ENCODE peak calls at places on chromosomes 1 and 21, in four cellular contexts. One of them, this sample, is unnamed.

GRCh38 chr21:15293251-15293650 is 228.5 kb upstream of the NRIP1 start:
- DNase-seq in cardiac muscle cell: peak
- DNase-seq in epithelial cell of esophagus: peak
- DNase-seq in progenitor cell of endocrine pancreas: no peak
- DNase-seq in this sample: no peak

GRCh38 chr1:20357796-20358195 is 67.1 kb downstream of the VWA5B1 start:
- DNase-seq in cardiac muscle cell: no peak
- DNase-seq in epithelial cell of esophagus: no peak
- DNase-seq in progenitor cell of endocrine pancreas: no peak
- DNase-seq in this sample: no peak

GRCh38 chr1:10759413-10760200 is 36.8 kb downstream of the CASZ1 start:
- DNase-seq in cardiac muscle cell: no peak
- DNase-seq in epithelial cell of esophagus: no peak
- DNase-seq in progenitor cell of endocrine pancreas: no peak
- DNase-seq in this sample: no peak

GRCh38 chr1:54355931-54356679 is 50.1 kb downstream of the SSBP3 start:
- DNase-seq in cardiac muscle cell: peak
- DNase-seq in epithelial cell of esophagus: no peak
- DNase-seq in progenitor cell of endocrine pancreas: peak
- DNase-seq in this sample: peak

GRCh38 chr21:17819878-17820232 is 699 bp upstream of the C21orf91 start:
- DNase-seq in cardiac muscle cell: no peak
- DNase-seq in epithelial cell of esophagus: no peak
- DNase-seq in progenitor cell of endocrine pancreas: no peak
- DNase-seq in this sample: peak

GRCh38 chr1:172112573-172112972 is 271.3 kb downstream of the DNM3 start:
- DNase-seq in cardiac muscle cell: no peak
- DNase-seq in epithelial cell of esophagus: peak
- DNase-seq in progenitor cell of endocrine pancreas: no peak
- DNase-seq in this sample: no peak

GRCh38 chr1:115454835-115455511 is 116.9 kb upstream of the NGF start:
- DNase-seq in cardiac muscle cell: no peak
- DNase-seq in epithelial cell of esophagus: no peak
- DNase-seq in progenitor cell of endocrine pancreas: no peak
- DNase-seq in this sample: no peak

GRCh38 chr1:210654176-210654786 is 325.6 kb downstream of the HHAT start:
- DNase-seq in cardiac muscle cell: no peak
- DNase-seq in epithelial cell of esophagus: peak
- DNase-seq in progenitor cell of endocrine pancreas: no peak
- DNase-seq in this sample: no peak

GRCh38 chr1:22585471-22585870 is 22.2 kb downstream of the EPHA8 start:
- DNase-seq in cardiac muscle cell: no peak
- DNase-seq in epithelial cell of esophagus: no peak
- DNase-seq in progenitor cell of endocrine pancreas: no peak
- DNase-seq in this sample: no peak

GRCh38 chr1:8092603-8093141 is 66.6 kb upstream of the ERRFI1 start:
- DNase-seq in cardiac muscle cell: no peak
- DNase-seq in epithelial cell of esophagus: no peak
- DNase-seq in progenitor cell of endocrine pancreas: no peak
- DNase-seq in this sample: no peak

GRCh38 chr1:229165327-229165726 is 105.6 kb upstream of the RAB4A start:
- DNase-seq in cardiac muscle cell: no peak
- DNase-seq in epithelial cell of esophagus: no peak
- DNase-seq in progenitor cell of endocrine pancreas: no peak
- DNase-seq in this sample: no peak

GRCh38 chr1:11765661-11766428 is 3.9 kb downstream of the C1orf167 start:
- DNase-seq in cardiac muscle cell: no peak
- DNase-seq in epithelial cell of esophagus: no peak
- DNase-seq in progenitor cell of endocrine pancreas: no peak
- DNase-seq in this sample: no peak

GRCh38 chr1:44602675-44603610 is 71.3 kb downstream of the TMEM53 start:
- DNase-seq in cardiac muscle cell: no peak
- DNase-seq in epithelial cell of esophagus: no peak
- DNase-seq in progenitor cell of endocrine pancreas: no peak
- DNase-seq in this sample: no peak

GRCh38 chr21:31623664-31624063 is 35.8 kb upstream of the SOD1 start:
- DNase-seq in cardiac muscle cell: no peak
- DNase-seq in epithelial cell of esophagus: no peak
- DNase-seq in progenitor cell of endocrine pancreas: no peak
- DNase-seq in this sample: peak

GRCh38 chr1:29426701-29427279 is 190.5 kb downstream of the PTPRU start:
- DNase-seq in cardiac muscle cell: no peak
- DNase-seq in epithelial cell of esophagus: no peak
- DNase-seq in progenitor cell of endocrine pancreas: no peak
- DNase-seq in this sample: no peak

GRCh38 chr1:202807367-202807925 is 775 bp downstream of the KDM5B start:
- DNase-seq in cardiac muscle cell: peak
- DNase-seq in epithelial cell of esophagus: peak
- DNase-seq in progenitor cell of endocrine pancreas: peak
- DNase-seq in this sample: peak

GRCh38 chr21:46322351-46323226 is 1.1 kb downstream of the C21orf58 start:
- DNase-seq in cardiac muscle cell: peak
- DNase-seq in epithelial cell of esophagus: peak
- DNase-seq in progenitor cell of endocrine pancreas: no peak
- DNase-seq in this sample: no peak

GRCh38 chr21:30044447-30045064 is 104.8 kb upstream of the GRIK1 start:
- DNase-seq in cardiac muscle cell: peak
- DNase-seq in epithelial cell of esophagus: peak
- DNase-seq in progenitor cell of endocrine pancreas: peak
- DNase-seq in this sample: peak

GRCh38 chr21:26513212-26513611 is 59.9 kb downstream of the CYYR1 start:
- DNase-seq in cardiac muscle cell: no peak
- DNase-seq in epithelial cell of esophagus: peak
- DNase-seq in progenitor cell of endocrine pancreas: no peak
- DNase-seq in this sample: no peak

GRCh38 chr1:187839873-187840272 is 1011.1 kb downstream of the PLA2G4A start:
- DNase-seq in cardiac muscle cell: no peak
- DNase-seq in epithelial cell of esophagus: peak
- DNase-seq in progenitor cell of endocrine pancreas: no peak
- DNase-seq in this sample: no peak

GRCh38 chr1:106276856-106277255 is 779.6 kb upstream of the PRMT6 start:
- DNase-seq in cardiac muscle cell: no peak
- DNase-seq in epithelial cell of esophagus: no peak
- DNase-seq in progenitor cell of endocrine pancreas: no peak
- DNase-seq in this sample: no peak

GRCh38 chr1:17292299-17293198 is 15.4 kb upstream of the PADI4 start:
- DNase-seq in cardiac muscle cell: no peak
- DNase-seq in epithelial cell of esophagus: peak
- DNase-seq in progenitor cell of endocrine pancreas: no peak
- DNase-seq in this sample: no peak

GRCh38 chr1:54859687-54860391 is 27.2 kb downstream of the DHCR24 start:
- DNase-seq in cardiac muscle cell: no peak
- DNase-seq in epithelial cell of esophagus: no peak
- DNase-seq in progenitor cell of endocrine pancreas: no peak
- DNase-seq in this sample: no peak

GRCh38 chr1:22641906-22642636 is 1.4 kb upstream of the C1QC start:
- DNase-seq in cardiac muscle cell: peak
- DNase-seq in epithelial cell of esophagus: peak
- DNase-seq in progenitor cell of endocrine pancreas: peak
- DNase-seq in this sample: peak

GRCh38 chr1:211132681-211133392 is 1.1 kb downstream of the KCNH1 start:
- DNase-seq in cardiac muscle cell: peak
- DNase-seq in epithelial cell of esophagus: no peak
- DNase-seq in progenitor cell of endocrine pancreas: no peak
- DNase-seq in this sample: no peak

GRCh38 chr21:34003428-34003827 is 70.0 kb upstream of the MRPS6 start:
- DNase-seq in cardiac muscle cell: no peak
- DNase-seq in epithelial cell of esophagus: no peak
- DNase-seq in progenitor cell of endocrine pancreas: no peak
- DNase-seq in this sample: no peak

GRCh38 chr21:44067011-44067839 is 40.0 kb upstream of the PWP2 start:
- DNase-seq in cardiac muscle cell: no peak
- DNase-seq in epithelial cell of esophagus: peak
- DNase-seq in progenitor cell of endocrine pancreas: no peak
- DNase-seq in this sample: no peak

GRCh38 chr1:239976130-239976968 is 115.3 kb upstream of the FMN2 start:
- DNase-seq in cardiac muscle cell: peak
- DNase-seq in epithelial cell of esophagus: peak
- DNase-seq in progenitor cell of endocrine pancreas: peak
- DNase-seq in this sample: peak

GRCh38 chr1:19869929-19870328 is 12.3 kb upstream of the OTUD3 start:
- DNase-seq in cardiac muscle cell: no peak
- DNase-seq in epithelial cell of esophagus: no peak
- DNase-seq in progenitor cell of endocrine pancreas: no peak
- DNase-seq in this sample: no peak

GRCh38 chr1:93695411-93696005 is 13.9 kb upstream of the BCAR3 start:
- DNase-seq in cardiac muscle cell: no peak
- DNase-seq in epithelial cell of esophagus: peak
- DNase-seq in progenitor cell of endocrine pancreas: no peak
- DNase-seq in this sample: no peak

GRCh38 chr1:185404864-185405568 is 88.0 kb upstream of the IVNS1ABP start:
- DNase-seq in cardiac muscle cell: no peak
- DNase-seq in epithelial cell of esophagus: peak
- DNase-seq in progenitor cell of endocrine pancreas: no peak
- DNase-seq in this sample: no peak
- TF ChIP-seq CTCF in cardiac muscle cell: no peak
- TF ChIP-seq CTCF in epithelial cell of esophagus: no peak
- TF ChIP-seq CTCF in progenitor cell of endocrine pancreas: no peak
- TF ChIP-seq CTCF in this sample: no peak

GRCh38 chr1:234691567-234691966 is 81.6 kb upstream of the IRF2BP2 start:
- DNase-seq in cardiac muscle cell: no peak
- DNase-seq in epithelial cell of esophagus: no peak
- DNase-seq in progenitor cell of endocrine pancreas: no peak
- DNase-seq in this sample: no peak
- TF ChIP-seq CTCF in cardiac muscle cell: peak
- TF ChIP-seq CTCF in epithelial cell of esophagus: no peak
- TF ChIP-seq CTCF in progenitor cell of endocrine pancreas: no peak
- TF ChIP-seq CTCF in this sample: no peak

GRCh38 chr1:47385020-47385419 is 31.1 kb upstream of the FOXE3 start:
- DNase-seq in cardiac muscle cell: no peak
- DNase-seq in epithelial cell of esophagus: no peak
- DNase-seq in progenitor cell of endocrine pancreas: no peak
- DNase-seq in this sample: no peak
- TF ChIP-seq CTCF in cardiac muscle cell: no peak
- TF ChIP-seq CTCF in epithelial cell of esophagus: no peak
- TF ChIP-seq CTCF in progenitor cell of endocrine pancreas: no peak
- TF ChIP-seq CTCF in this sample: no peak

DNA sequence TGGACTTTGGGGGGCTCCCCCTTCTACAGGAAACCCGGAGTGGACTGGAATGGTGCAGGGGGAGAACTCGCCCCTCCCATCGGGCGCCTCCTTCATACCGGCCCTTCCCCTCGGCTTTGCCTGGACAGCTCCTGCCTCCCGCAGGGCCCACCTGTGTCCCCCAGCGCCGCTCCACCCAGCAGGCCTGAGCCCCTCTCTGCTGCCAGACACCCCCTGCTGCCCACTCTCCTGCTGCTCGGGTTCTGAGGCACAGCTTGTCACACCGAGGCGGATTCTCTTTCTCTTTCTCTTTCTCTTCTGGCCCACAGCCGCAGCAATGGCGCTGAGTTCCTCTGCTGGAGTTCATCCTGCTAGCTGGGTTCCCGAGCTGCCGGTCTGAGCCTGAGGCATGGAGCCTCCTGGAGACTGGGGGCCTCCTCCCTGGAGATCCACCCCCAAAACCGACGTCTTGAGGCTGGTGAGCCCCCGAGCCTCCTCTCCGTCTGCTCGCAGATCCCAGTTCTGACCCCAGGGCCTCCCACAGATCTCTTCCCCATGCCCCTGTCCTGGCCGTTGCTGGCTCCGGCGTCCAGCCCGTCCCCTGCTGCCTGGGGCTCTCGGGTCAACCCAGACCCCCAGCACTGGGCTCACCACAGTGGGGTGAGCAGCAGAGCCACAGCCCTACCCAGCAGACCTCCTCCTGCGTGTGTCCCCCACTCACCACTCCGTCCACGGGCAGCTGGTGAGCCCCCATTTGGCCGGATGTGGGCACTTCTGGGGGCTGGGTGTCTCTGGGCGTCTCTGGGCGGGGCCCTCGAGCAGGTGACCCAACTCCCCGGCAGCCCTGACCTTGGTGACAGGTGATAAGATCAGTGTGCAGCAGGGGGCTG is at the start of gene TNFRSF14:
- DNase-seq in cardiac muscle cell: peak
- DNase-seq in epithelial cell of esophagus: peak
- DNase-seq in progenitor cell of endocrine pancreas: no peak
- DNase-seq in this sample: peak
- TF ChIP-seq CTCF in cardiac muscle cell: peak
- TF ChIP-seq CTCF in epithelial cell of esophagus: no peak
- TF ChIP-seq CTCF in progenitor cell of endocrine pancreas: no peak
- TF ChIP-seq CTCF in this sample: peak

DNA sequence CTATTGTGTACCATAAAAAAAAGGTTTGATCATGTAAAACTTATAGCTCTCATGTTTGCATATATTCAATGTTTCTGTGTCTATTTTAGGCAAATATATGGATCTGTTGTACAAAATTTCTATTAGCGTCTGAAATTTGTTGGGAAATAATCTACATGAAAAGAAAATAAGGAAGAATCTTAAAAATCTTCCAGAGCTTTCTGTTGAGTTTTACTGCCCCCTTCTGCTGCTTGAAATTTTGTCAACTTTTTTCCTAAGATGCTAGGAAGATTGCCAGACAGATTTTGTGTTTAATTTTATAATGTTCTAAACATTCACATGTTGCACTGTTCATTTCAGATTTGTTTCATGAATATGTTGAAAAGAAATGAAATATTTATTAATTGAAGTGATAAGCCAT is 2.5 kb upstream of the PTGS2 start:
- DNase-seq in cardiac muscle cell: no peak
- DNase-seq in epithelial cell of esophagus: peak
- DNase-seq in progenitor cell of endocrine pancreas: no peak
- DNase-seq in this sample: no peak
- TF ChIP-seq CTCF in cardiac muscle cell: peak
- TF ChIP-seq CTCF in epithelial cell of esophagus: peak
- TF ChIP-seq CTCF in progenitor cell of endocrine pancreas: no peak
- TF ChIP-seq CTCF in this sample: peak

GRCh38 chr1:39722495-39722894 is 16.2 kb upstream of the PPIE start:
- DNase-seq in cardiac muscle cell: no peak
- DNase-seq in epithelial cell of esophagus: peak
- DNase-seq in progenitor cell of endocrine pancreas: no peak
- DNase-seq in this sample: no peak

GRCh38 chr1:39721664-39722063 is 17.0 kb upstream of the PPIE start:
- DNase-seq in cardiac muscle cell: no peak
- DNase-seq in epithelial cell of esophagus: no peak
- DNase-seq in progenitor cell of endocrine pancreas: no peak
- DNase-seq in this sample: no peak

GRCh38 chr1:39717809-39718208 is 20.9 kb upstream of the PPIE start:
- DNase-seq in cardiac muscle cell: no peak
- DNase-seq in epithelial cell of esophagus: no peak
- DNase-seq in progenitor cell of endocrine pancreas: no peak
- DNase-seq in this sample: no peak

GRCh38 chr1:39720094-39720999 is 18.3 kb upstream of the PPIE start:
- DNase-seq in cardiac muscle cell: peak
- DNase-seq in epithelial cell of esophagus: peak
- DNase-seq in progenitor cell of endocrine pancreas: no peak
- DNase-seq in this sample: peak
- TF ChIP-seq CTCF in cardiac muscle cell: peak
- TF ChIP-seq CTCF in epithelial cell of esophagus: peak
- TF ChIP-seq CTCF in progenitor cell of endocrine pancreas: peak
- TF ChIP-seq CTCF in this sample: peak

GRCh38 chr1:36342426-36343185 is 19.2 kb upstream of the EVA1B start:
- DNase-seq in cardiac muscle cell: no peak
- DNase-seq in epithelial cell of esophagus: peak
- DNase-seq in progenitor cell of endocrine pancreas: no peak
- DNase-seq in this sample: peak
- TF ChIP-seq CTCF in cardiac muscle cell: peak
- TF ChIP-seq CTCF in epithelial cell of esophagus: peak
- TF ChIP-seq CTCF in progenitor cell of endocrine pancreas: peak
- TF ChIP-seq CTCF in this sample: peak